ENCODE peak calls at places on chromosomes 6 and 20, in ten cellular contexts. One of them, this sample, is unnamed.

GRCh38 chr6:87426789-87427188 is 19.0 kb downstream of the CFAP206 start:
- DNase-seq in Kasumi-1: no peak
- DNase-seq in uterus: no peak
- DNase-seq in anterior cingulate cortex: no peak
- DNase-seq in GM12865: no peak
- DNase-seq in right cardiac atrium: no peak
- DNase-seq in ELR: no peak
- DNase-seq in Ammon's horn: no peak
- DNase-seq in Calu3: no peak
- DNase-seq in cardiac septum: no peak
- DNase-seq in this sample: no peak

GRCh38 chr6:93163146-93163545 is 256.2 kb downstream of the EPHA7 start:
- DNase-seq in cardiac septum: no peak
- DNase-seq in ELR: no peak
- DNase-seq in Ammon's horn: no peak
- DNase-seq in right cardiac atrium: no peak
- DNase-seq in Kasumi-1: no peak
- DNase-seq in Calu3: no peak
- DNase-seq in GM12865: no peak
- DNase-seq in anterior cingulate cortex: no peak
- DNase-seq in uterus: no peak
- DNase-seq in this sample: no peak

GRCh38 chr20:11219192-11219591 is 545.4 kb upstream of the JAG1 start:
- DNase-seq in ELR: no peak
- DNase-seq in Ammon's horn: no peak
- DNase-seq in anterior cingulate cortex: no peak
- DNase-seq in uterus: no peak
- DNase-seq in Kasumi-1: no peak
- DNase-seq in cardiac septum: no peak
- DNase-seq in Calu3: no peak
- DNase-seq in GM12865: no peak
- DNase-seq in right cardiac atrium: no peak
- DNase-seq in this sample: no peak

GRCh38 chr6:35781290-35781689 is 471 bp downstream of the CLPSL1 start:
- DNase-seq in Ammon's horn: no peak
- DNase-seq in ELR: no peak
- DNase-seq in cardiac septum: no peak
- DNase-seq in GM12865: no peak
- DNase-seq in anterior cingulate cortex: no peak
- DNase-seq in right cardiac atrium: no peak
- DNase-seq in Calu3: no peak
- DNase-seq in Kasumi-1: no peak
- DNase-seq in uterus: no peak
- DNase-seq in this sample: no peak

GRCh38 chr20:18001131-18001921 is 32.5 kb downstream of the MGME1 start:
- DNase-seq in Ammon's horn: peak; percentile 72
- DNase-seq in uterus: peak; percentile 55
- DNase-seq in cardiac septum: no peak
- DNase-seq in right cardiac atrium: peak; percentile 84
- DNase-seq in GM12865: no peak
- DNase-seq in ELR: peak; percentile 21
- DNase-seq in anterior cingulate cortex: no peak
- DNase-seq in Kasumi-1: no peak
- DNase-seq in Calu3: peak; percentile 0
- DNase-seq in this sample: no peak

GRCh38 chr6:56984374-56984773 is 29.5 kb downstream of the BEND6 start:
- DNase-seq in right cardiac atrium: no peak
- DNase-seq in GM12865: no peak
- DNase-seq in Calu3: no peak
- DNase-seq in Ammon's horn: no peak
- DNase-seq in ELR: no peak
- DNase-seq in uterus: no peak
- DNase-seq in anterior cingulate cortex: no peak
- DNase-seq in cardiac septum: no peak
- DNase-seq in Kasumi-1: peak; percentile 54
- DNase-seq in this sample: no peak

GRCh38 chr6:27161946-27162603 is 85.4 kb upstream of the PRSS16 start:
- DNase-seq in Kasumi-1: peak; percentile 77
- DNase-seq in anterior cingulate cortex: no peak
- DNase-seq in Calu3: peak; percentile 68
- DNase-seq in ELR: peak; percentile 87
- DNase-seq in right cardiac atrium: peak; percentile 61
- DNase-seq in GM12865: peak; percentile 62
- DNase-seq in Ammon's horn: peak; percentile 18
- DNase-seq in uterus: no peak
- DNase-seq in cardiac septum: no peak
- DNase-seq in this sample: no peak

GRCh38 chr6:43904311-43905123 is 134.5 kb downstream of the VEGFA start:
- DNase-seq in ELR: peak; percentile 69
- DNase-seq in Kasumi-1: no peak
- DNase-seq in anterior cingulate cortex: no peak
- DNase-seq in Ammon's horn: no peak
- DNase-seq in cardiac septum: no peak
- DNase-seq in uterus: no peak
- DNase-seq in GM12865: no peak
- DNase-seq in right cardiac atrium: no peak
- DNase-seq in Calu3: no peak
- DNase-seq in this sample: no peak

GRCh38 chr20:61912665-61913422 is 152.8 kb downstream of the TAF4 start:
- DNase-seq in uterus: no peak
- DNase-seq in GM12865: peak; percentile 62
- DNase-seq in ELR: no peak
- DNase-seq in cardiac septum: no peak
- DNase-seq in Ammon's horn: no peak
- DNase-seq in anterior cingulate cortex: no peak
- DNase-seq in right cardiac atrium: no peak
- DNase-seq in Calu3: no peak
- DNase-seq in Kasumi-1: peak; percentile 2
- DNase-seq in this sample: no peak

GRCh38 chr6:122641818-122642217 is 31.6 kb downstream of the PKIB start:
- DNase-seq in Calu3: no peak
- DNase-seq in Kasumi-1: no peak
- DNase-seq in uterus: no peak
- DNase-seq in anterior cingulate cortex: no peak
- DNase-seq in right cardiac atrium: no peak
- DNase-seq in ELR: no peak
- DNase-seq in Ammon's horn: no peak
- DNase-seq in GM12865: no peak
- DNase-seq in cardiac septum: no peak
- DNase-seq in this sample: no peak

GRCh38 chr6:11556308-11556707 is 18.8 kb downstream of the TMEM170B start:
- DNase-seq in right cardiac atrium: no peak
- DNase-seq in Calu3: no peak
- DNase-seq in cardiac septum: no peak
- DNase-seq in anterior cingulate cortex: no peak
- DNase-seq in GM12865: no peak
- DNase-seq in Kasumi-1: no peak
- DNase-seq in Ammon's horn: no peak
- DNase-seq in ELR: no peak
- DNase-seq in uterus: no peak
- DNase-seq in this sample: no peak

GRCh38 chr6:150689900-150690590 is 90.4 kb downstream of the PLEKHG1 start:
- DNase-seq in Kasumi-1: no peak
- DNase-seq in cardiac septum: no peak
- DNase-seq in Ammon's horn: no peak
- DNase-seq in ELR: no peak
- DNase-seq in anterior cingulate cortex: no peak
- DNase-seq in right cardiac atrium: no peak
- DNase-seq in uterus: no peak
- DNase-seq in GM12865: peak; percentile 56
- DNase-seq in Calu3: no peak
- DNase-seq in this sample: no peak